ENCODE peak calls at places on chromosomes 5 and 9, in nine cellular contexts. L, X, M, B, C, V, W, R and Z are unnamed samples.
A peak's percentile ranks its signal among the peaks of the same experiment; 100 is the strongest.

GRCh38 chr9:34992376-34992951 is 2.9 kb downstream of the DNAJB5 start:
- DNase-seq in L (peak; percentile 82), X (peak; percentile 92), M (peak; percentile 98), B (no peak), C (no peak), V (peak; percentile 26), W (peak; percentile 79), R (no peak), Z (no peak)

GRCh38 chr5:57692582-57693487 is 210.2 kb upstream of the ACTBL2 start:
- DNase-seq in L (peak; percentile 96), X (peak; percentile 94), M (peak; percentile 99), B (no peak), C (peak; percentile 34), V (peak; percentile 60), W (peak; percentile 79), R (peak; percentile 78), Z (no peak)

GRCh38 chr9:34522971-34523797 is at the start of gene ENHO:
- DNase-seq in L (peak; percentile 70), X (peak; percentile 82), M (peak; percentile 95), B (peak; percentile 88), C (peak; percentile 99), V (peak; percentile 89), W (peak; percentile 96), R (peak; percentile 94), Z (peak; percentile 88)

GRCh38 chr5:171580506-171581265 is 161.2 kb downstream of the FGF18 start:
- DNase-seq in L (peak; percentile 27), X (peak; percentile 55), M (no peak), B (no peak), C (no peak), V (peak; percentile 23), W (no peak), R (no peak), Z (no peak)

GRCh38 chr5:20367178-20367577 is 379.2 kb upstream of the CDH18 start:
- DNase-seq in L (no peak), X (no peak), M (no peak), B (no peak), C (no peak), V (no peak), W (no peak), R (no peak), Z (no peak)

GRCh38 chr9:6564370-6564769 is 81.2 kb downstream of the GLDC start:
- DNase-seq in L (peak; percentile 11), X (peak; percentile 78), M (no peak), B (no peak), C (no peak), V (no peak), W (no peak), R (no peak), Z (no peak)

GRCh38 chr5:73540192-73540591 is 25.2 kb downstream of the ANKRA2 start:
- DNase-seq in L (peak; percentile 69), X (peak; percentile 75), M (peak; percentile 59), B (no peak), C (no peak), V (peak; percentile 47), W (no peak), R (no peak), Z (no peak)

GRCh38 chr5:126195410-126196100 is 227.7 kb upstream of the GRAMD2B start:
- DNase-seq in L (no peak), X (peak; percentile 5), M (no peak), B (no peak), C (no peak), V (no peak), W (no peak), R (no peak), Z (no peak)

GRCh38 chr5:28430565-28431178 is 1392.3 kb upstream of the CDH9 start:
- DNase-seq in L (peak; percentile 14), X (no peak), M (no peak), B (no peak), C (no peak), V (no peak), W (no peak), R (no peak), Z (no peak)

GRCh38 chr9:34552606-34552981 is 29.8 kb upstream of the ENHO start:
- DNase-seq in L (no peak), X (no peak), M (no peak), B (no peak), C (no peak), V (no peak), W (peak; percentile 32), R (no peak), Z (no peak)

GRCh38 chr5:109225695-109226094 is 184.1 kb downstream of the PJA2 start:
- DNase-seq in L (no peak), X (no peak), M (no peak), B (no peak), C (no peak), V (no peak), W (peak; percentile 66), R (no peak), Z (no peak)

GRCh38 chr9:91424403-91425176 is 958 bp upstream of the NFIL3 start:
- DNase-seq in L (peak; percentile 75), X (peak; percentile 79), M (peak; percentile 76), B (peak; percentile 36), C (peak; percentile 46), V (peak; percentile 88), W (peak; percentile 93), R (peak; percentile 55), Z (peak; percentile 40)

GRCh38 chr9:133692364-133692985 is 45.7 kb downstream of the SARDH start:
- DNase-seq in L (no peak), X (no peak), M (no peak), B (no peak), C (no peak), V (no peak), W (peak; percentile 29), R (no peak), Z (no peak)

GRCh38 chr9:18718393-18718792 is 244.4 kb downstream of the ADAMTSL1 start:
- DNase-seq in L (no peak), X (no peak), M (no peak), B (no peak), C (no peak), V (no peak), W (no peak), R (no peak), Z (no peak)

GRCh38 chr9:137305060-137305787 is 3.2 kb upstream of the NRARP start:
- DNase-seq in L (peak; percentile 54), X (peak; percentile 39), M (peak; percentile 72), B (no peak), C (no peak), V (no peak), W (peak; percentile 88), R (no peak), Z (no peak)

GRCh38 chr9:16180091-16180490 is 627.2 kb downstream of the CCDC171 start:
- DNase-seq in L (no peak), X (no peak), M (no peak), B (no peak), C (no peak), V (no peak), W (no peak), R (no peak), Z (no peak)

GRCh38 chr5:53303105-53303504 is 177.3 kb upstream of the FST start:
- DNase-seq in L (peak; percentile 7), X (peak; percentile 84), M (no peak), B (no peak), C (no peak), V (no peak), W (no peak), R (no peak), Z (no peak)

GRCh38 chr9:76883341-76883740 is 22.6 kb downstream of the PRUNE2 start:
- DNase-seq in L (no peak), X (no peak), M (no peak), B (no peak), C (no peak), V (no peak), W (no peak), R (no peak), Z (no peak)

GRCh38 chr9:94861589-94862241 is 135.2 kb downstream of the AOPEP start:
- DNase-seq in L (no peak), X (no peak), M (no peak), B (no peak), C (no peak), V (no peak), W (no peak), R (no peak), Z (no peak)